ENCODE peak calls at places on chromosomes 1 and 21, in four cellular contexts. M is psoas muscle, C is retina, Q is kidney epithelial cell. F is an unnamed sample.

GRCh38 chr1:39632491-39633417 is 6.7 kb downstream of the HEYL start:
- DNase-seq in M (peak; percentile 76), C (peak; percentile 83), Q (no peak), F (no peak)

GRCh38 chr1:19046972-19047371 is 90.5 kb upstream of the IFFO2 start:
- DNase-seq in M (peak; percentile 30), C (no peak), Q (no peak), F (no peak)

GRCh38 chr21:34936874-34937563 is 112.1 kb downstream of the RUNX1 start:
- DNase-seq in M (no peak), C (no peak), Q (no peak), F (no peak)

GRCh38 chr1:206923009-206923960 is 1.5 kb upstream of the FCMR start:
- DNase-seq in M (peak; percentile 52), C (no peak), Q (no peak), F (no peak)

GRCh38 chr1:189619682-189620332 is 857.9 kb downstream of the BRINP3 start:
- DNase-seq in M (no peak), C (no peak), Q (peak; percentile 85), F (no peak)

GRCh38 chr1:206000641-206001339 is 2.4 kb downstream of the RAB7B start:
- DNase-seq in M (no peak), C (no peak), Q (no peak), F (no peak)

GRCh38 chr1:184590163-184590750 is 164.4 kb downstream of the EDEM3 start:
- DNase-seq in M (no peak), C (no peak), Q (no peak), F (peak; percentile 81)

GRCh38 chr1:244171241-244171985 is 120.3 kb downstream of the ZBTB18 start:
- DNase-seq in M (no peak), C (no peak), Q (no peak), F (no peak)

GRCh38 chr1:61011514-61012263 is 70.7 kb upstream of the NFIA start:
- DNase-seq in M (no peak), C (no peak), Q (no peak), F (no peak)

GRCh38 chr1:200415693-200416593 is 6.1 kb upstream of the ZNF281 start:
- DNase-seq in M (peak; percentile 68), C (no peak), Q (peak; percentile 85), F (no peak)

GRCh38 chr1:53519412-53519811 is 60.2 kb downstream of the DMRTB1 start:
- DNase-seq in M (no peak), C (no peak), Q (no peak), F (no peak)

GRCh38 chr1:218421531-218421930 is 76.4 kb downstream of the TGFB2 start:
- DNase-seq in M (no peak), C (no peak), Q (no peak), F (no peak)

GRCh38 chr1:151327223-151327902 is at the start of gene PI4KB:
- DNase-seq in M (peak; percentile 90), C (peak; percentile 100), Q (peak; percentile 89), F (peak; percentile 99)

GRCh38 chr1:178931843-178932551 is 61.1 kb upstream of the ANGPTL1 start:
- DNase-seq in M (peak; percentile 91), C (no peak), Q (no peak), F (no peak)

GRCh38 chr1:58971629-58972140 is 187.8 kb upstream of the JUN start:
- DNase-seq in M (peak; percentile 88), C (no peak), Q (no peak), F (no peak)

GRCh38 chr1:88983791-88984552 is 8.5 kb downstream of the KYAT3 start:
- DNase-seq in M (no peak), C (peak; percentile 20), Q (no peak), F (peak; percentile 22)

GRCh38 chr1:205073511-205073910 is 10.7 kb downstream of the TMEM81 start:
- DNase-seq in M (no peak), C (no peak), Q (no peak), F (no peak)

GRCh38 chr21:26199471-26199870 is 28.9 kb upstream of the APP start:
- DNase-seq in M (no peak), C (no peak), Q (no peak), F (no peak)

GRCh38 chr21:46084709-46085108 is 13.2 kb upstream of the COL6A2 start:
- DNase-seq in M (peak; percentile 45), C (no peak), Q (no peak), F (no peak)

GRCh38 chr1:168348146-168348709 is 67.6 kb downstream of the TBX19 start:
- DNase-seq in M (no peak), C (no peak), Q (no peak), F (no peak)

GRCh38 chr1:107936498-107937481 is 28.2 kb downstream of the VAV3 start:
- DNase-seq in M (no peak), C (no peak), Q (peak; percentile 96), F (no peak)

GRCh38 chr21:34882719-34883131 is 166.4 kb downstream of the RUNX1 start:
- DNase-seq in M (no peak), C (no peak), Q (no peak), F (no peak)

GRCh38 chr1:229457436-229457835 is 23.5 kb upstream of the ACTA1 start:
- DNase-seq in M (no peak), C (no peak), Q (no peak), F (no peak)

GRCh38 chr1:19360026-19360813 is 48.1 kb downstream of the SLC66A1 start:
- DNase-seq in M (no peak), C (no peak), Q (no peak), F (no peak)

GRCh38 chr1:41672173-41672572 is 187.7 kb upstream of the EDN2 start:
- DNase-seq in M (no peak), C (no peak), Q (peak; percentile 74), F (no peak)

GRCh38 chr1:111489604-111490003 is 13.8 kb downstream of the ADORA3 start:
- DNase-seq in M (no peak), C (no peak), Q (no peak), F (no peak)

GRCh38 chr1:151838491-151839412 is 868 bp downstream of the C2CD4D start:
- DNase-seq in M (no peak), C (peak; percentile 53), Q (no peak), F (no peak)

GRCh38 chr1:235883261-235883927 is 16.7 kb upstream of the LYST start:
- DNase-seq in M (peak; percentile 90), C (no peak), Q (peak; percentile 84), F (no peak)

GRCh38 chr1:48674641-48675040 is 102.0 kb downstream of the BEND5 start:
- DNase-seq in M (no peak), C (no peak), Q (peak; percentile 75), F (no peak)

GRCh38 chr1:91529856-91530255 is 29.2 kb downstream of the CDC7 start:
- DNase-seq in M (no peak), C (no peak), Q (no peak), F (no peak)

GRCh38 chr21:37225440-37225839 is 41.7 kb downstream of the VPS26C start:
- DNase-seq in M (no peak), C (no peak), Q (no peak), F (no peak)

GRCh38 chr21:38915546-38915945 is 109.8 kb downstream of the ETS2 start:
- DNase-seq in M (no peak), C (no peak), Q (no peak), F (no peak)

GRCh38 chr1:84615785-84616184 is 41.5 kb upstream of the CTBS start:
- DNase-seq in M (no peak), C (no peak), Q (no peak), F (no peak)

GRCh38 chr1:30400436-30400975 is 322.9 kb downstream of the MATN1 start:
- DNase-seq in M (peak; percentile 25), C (no peak), Q (no peak), F (no peak)

GRCh38 chr1:58441699-58442098 is 104.8 kb downstream of the OMA1 start:
- DNase-seq in M (no peak), C (no peak), Q (no peak), F (no peak)